ENCODE peak calls at places on chromosomes 13 and 19, in five cellular contexts. S is vagina, Q is tibial nerve, O is endodermal cell, M is cardiac muscle cell. C is an unnamed sample.
A peak's percentile ranks its signal among the peaks of the same experiment; 100 is the strongest.

GRCh38 chr13:29589234-29589633 is 6.3 kb downstream of the SLC7A1 start:
- DNase-seq in S (no peak), Q (no peak), O (no peak), M (no peak), C (no peak)

GRCh38 chr13:64716936-64717335 is 2513.2 kb downstream of the PCDH9 start:
- DNase-seq in S (no peak), Q (no peak), O (no peak), M (no peak), C (no peak)

GRCh38 chr19:30842926-30843325 is 470.7 kb downstream of the ZNF536 start:
- DNase-seq in S (no peak), Q (no peak), O (no peak), M (no peak), C (no peak)

GRCh38 chr19:50952890-50953289 is at the start of gene KLK5:
- DNase-seq in S (no peak), Q (no peak), O (peak; percentile 72), M (no peak), C (no peak)

GRCh38 chr19:2949939-2950285 is 5.1 kb upstream of the ZNF77 start:
- DNase-seq in S (no peak), Q (no peak), O (no peak), M (peak; percentile 74), C (no peak)

GRCh38 chr13:27374126-27374613 is 50.2 kb upstream of the GTF3A start:
- DNase-seq in S (no peak), Q (no peak), O (no peak), M (no peak), C (no peak)

GRCh38 chr13:19845758-19846157 is 17.7 kb downstream of the ZMYM5 start:
- DNase-seq in S (no peak), Q (no peak), O (no peak), M (peak; percentile 96), C (no peak)

GRCh38 chr13:96781141-96781540 is 213.1 kb downstream of the OXGR1 start:
- DNase-seq in S (no peak), Q (peak; percentile 24), O (no peak), M (no peak), C (no peak)

GRCh38 chr19:41479757-41480191 is 36.8 kb downstream of the ERICH4 start:
- DNase-seq in S (no peak), Q (no peak), O (no peak), M (peak; percentile 76), C (no peak)

GRCh38 chr13:43787518-43787891 is 733 bp upstream of the ENOX1 start:
- DNase-seq in S (no peak), Q (no peak), O (no peak), M (no peak), C (no peak)

GRCh38 chr19:52237197-52237596 is 32.2 kb upstream of the ZNF766 start:
- DNase-seq in S (no peak), Q (no peak), O (no peak), M (no peak), C (no peak)

GRCh38 chr19:19526581-19527370 is 1.9 kb upstream of the YJEFN3 start:
- DNase-seq in S (no peak), Q (no peak), O (no peak), M (no peak), C (no peak)

GRCh38 chr19:35903550-35904179 is 1.3 kb downstream of the HCST start:
- DNase-seq in S (no peak), Q (peak; percentile 43), O (peak; percentile 92), M (peak; percentile 73), C (no peak)

GRCh38 chr13:40440990-40441820 is 225.2 kb downstream of the FOXO1 start:
- DNase-seq in S (no peak), Q (peak; percentile 75), O (no peak), M (peak; percentile 55), C (peak; percentile 83)

GRCh38 chr19:55369651-55370304 is 485 bp downstream of the IL11 start:
- DNase-seq in S (no peak), Q (no peak), O (peak; percentile 95), M (peak; percentile 53), C (no peak)

GRCh38 chr13:113742000-113742441 is 17.0 kb upstream of the TMEM255B start:
- DNase-seq in S (no peak), Q (no peak), O (peak; percentile 80), M (peak; percentile 50), C (no peak)

GRCh38 chr13:95784161-95784880 is 107.4 kb downstream of the DNAJC3 start:
- DNase-seq in S (no peak), Q (no peak), O (no peak), M (peak; percentile 90), C (peak; percentile 64)

GRCh38 chr19:53394522-53394973 is 401 bp upstream of the ZNF765 start:
- DNase-seq in S (peak; percentile 88), Q (peak; percentile 23), O (peak; percentile 89), M (peak; percentile 60), C (no peak)

GRCh38 chr19:37467608-37468090 is 405 bp upstream of the ZNF569 start:
- DNase-seq in S (no peak), Q (no peak), O (no peak), M (no peak), C (no peak)

GRCh38 chr13:101018720-101019119 is 344.1 kb upstream of the TMTC4 start:
- DNase-seq in S (no peak), Q (no peak), O (no peak), M (no peak), C (peak; percentile 69)

DNA sequence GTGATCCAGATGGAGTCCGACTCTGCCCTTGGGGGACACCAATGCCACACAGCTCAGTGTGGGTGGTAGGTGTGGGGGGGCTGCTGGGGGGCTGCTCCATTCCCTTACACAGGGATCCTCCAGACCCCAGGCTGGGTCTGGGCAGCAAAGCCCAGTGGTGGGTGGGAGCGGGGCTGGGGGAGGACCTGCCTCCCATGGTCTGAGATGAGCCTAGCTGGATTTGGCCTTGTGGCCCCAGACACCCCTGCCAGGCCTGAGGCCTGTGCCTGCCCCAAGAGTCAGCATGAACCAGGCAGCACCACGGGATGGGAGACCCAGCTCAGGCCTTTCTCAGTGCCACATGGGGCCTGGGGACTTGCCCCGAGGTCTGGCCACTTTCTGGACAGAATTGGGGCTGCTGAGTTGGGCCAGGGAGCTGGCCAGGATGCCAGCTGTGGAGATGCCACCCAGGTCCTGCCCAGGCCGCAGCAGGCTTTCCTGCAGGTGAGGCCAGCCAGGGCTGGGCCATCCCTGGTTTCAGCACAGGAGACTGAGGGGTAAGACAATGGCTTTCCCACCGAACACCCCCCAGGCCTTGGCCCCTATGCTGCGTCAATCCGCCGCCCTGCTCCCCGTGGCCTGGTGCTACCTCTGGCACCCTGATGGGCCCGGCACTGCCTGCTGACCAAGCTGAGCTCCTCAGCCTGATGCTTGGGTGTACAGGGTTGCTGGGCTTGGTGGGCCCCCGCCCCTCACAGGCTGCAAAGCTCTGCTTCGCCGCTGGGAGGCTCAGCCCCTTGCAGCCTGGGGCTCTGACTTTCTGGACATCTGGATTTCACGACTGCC is 24.2 kb downstream of the CEBPG start:
- DNase-seq in S (no peak), Q (peak; percentile 8), O (peak; percentile 80), M (no peak), C (no peak)
- TF ChIP-seq CTCF in S (no peak), Q (no peak), O (peak; percentile 71), M (peak; percentile 42), C (peak; percentile 2)

DNA sequence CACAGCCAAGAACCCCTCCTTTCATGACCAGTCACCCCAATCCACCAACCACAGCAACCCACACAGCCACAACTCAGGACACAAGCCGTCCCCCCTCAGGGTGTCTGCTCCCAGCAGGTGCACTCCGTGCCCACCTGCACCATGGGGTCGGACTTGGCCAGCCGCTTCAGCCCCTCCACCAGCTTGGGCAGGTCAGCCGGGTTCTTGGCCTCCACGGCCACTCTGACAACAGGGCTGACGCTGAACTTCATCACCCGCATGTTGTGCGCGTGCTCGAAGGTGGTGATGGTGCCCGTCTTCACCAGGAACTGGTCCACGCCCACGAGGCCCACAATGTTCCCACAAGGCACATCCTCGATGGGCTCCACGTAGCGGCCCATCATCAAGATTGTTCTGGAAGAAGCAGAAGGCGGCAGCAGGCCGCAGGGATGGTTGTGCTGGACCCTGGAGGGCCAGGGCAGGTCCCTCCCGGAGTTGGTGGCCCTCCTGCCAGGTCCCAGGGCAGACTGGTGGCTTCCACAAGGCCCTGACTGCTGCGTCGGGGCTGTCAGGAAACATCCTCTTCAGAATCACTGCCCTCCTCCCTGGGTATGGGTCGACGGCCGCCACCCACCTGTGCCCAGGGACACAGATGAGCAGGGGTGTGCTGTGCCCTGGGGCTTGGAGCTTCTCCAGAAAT is 5.5 kb downstream of the EEF2 start:
- DNase-seq in S (no peak), Q (no peak), O (peak; percentile 53), M (no peak), C (no peak)
- H3K4me3 ChIP-seq in S (no peak overlapping the region), Q (no peak overlapping the region), O (no peak overlapping the region), M (no peak overlapping the region), C (no peak overlapping the region)

DNA sequence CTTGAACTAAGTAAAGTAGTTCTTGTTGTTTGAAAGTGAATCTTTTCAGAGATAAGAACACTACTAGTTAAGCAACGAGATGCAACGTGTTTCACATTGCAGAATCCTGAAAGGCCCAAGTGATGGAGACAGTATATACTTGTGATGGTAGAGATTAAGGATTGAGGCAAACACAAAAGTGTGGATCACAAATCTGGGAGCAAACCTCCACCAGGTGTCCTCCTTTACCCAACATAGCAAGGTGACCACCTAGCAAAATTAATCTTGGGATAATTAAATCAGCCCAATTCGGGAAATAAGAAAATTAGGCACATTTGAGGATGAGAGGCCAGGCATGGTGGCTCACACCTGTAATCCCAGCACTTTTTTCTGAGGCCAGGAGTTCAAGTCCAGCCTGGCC is 563.9 kb downstream of the DACH1 start:
- DNase-seq in S (no peak), Q (no peak), O (peak; percentile 58), M (peak; percentile 4), C (no peak)
- TF ChIP-seq CTCF in S (no peak), Q (no peak), O (peak; percentile 71), M (peak; percentile 5), C (peak; percentile 42)

GRCh38 chr13:106680796-106681482 is 113.0 kb upstream of the ARGLU1 start:
- DNase-seq in S (no peak), Q (no peak), O (peak; percentile 92), M (no peak), C (no peak)
- H3K4me3 ChIP-seq in S (no peak overlapping the region), Q (no peak overlapping the region), O (no peak overlapping the region), M (no peak overlapping the region), C (no peak overlapping the region)

C was measured in epithelial cell of proximal tubule.